ENCODE peak calls at places on chromosome 20, in six cellular contexts. One of them, this sample, is unnamed.

GRCh38 chr20:53660078-53660909 is 66.7 kb upstream of the ZNF217 start:
- DNase-seq in stomach: no peak
- DNase-seq in adrenal gland: no peak
- DNase-seq in tibial nerve: no peak
- DNase-seq in heart left ventricle: peak; percentile 30
- DNase-seq in suprapubic skin: no peak
- DNase-seq in this sample: peak; percentile 72

GRCh38 chr20:23773579-23773978 is 22.8 kb upstream of the CST1 start:
- DNase-seq in tibial nerve: no peak
- DNase-seq in stomach: no peak
- DNase-seq in adrenal gland: no peak
- DNase-seq in suprapubic skin: no peak
- DNase-seq in heart left ventricle: no peak
- DNase-seq in this sample: no peak

GRCh38 chr20:41299899-41300298 is 17.6 kb downstream of the ZHX3 start:
- DNase-seq in heart left ventricle: no peak
- DNase-seq in stomach: no peak
- DNase-seq in adrenal gland: no peak
- DNase-seq in suprapubic skin: no peak
- DNase-seq in tibial nerve: no peak
- DNase-seq in this sample: no peak

GRCh38 chr20:18615020-18615652 is 27.3 kb downstream of the DTD1 start:
- DNase-seq in heart left ventricle: no peak
- DNase-seq in suprapubic skin: no peak
- DNase-seq in stomach: no peak
- DNase-seq in tibial nerve: no peak
- DNase-seq in adrenal gland: no peak
- DNase-seq in this sample: peak; percentile 41

GRCh38 chr20:19265646-19266374 is 53.4 kb downstream of the SLC24A3 start:
- DNase-seq in suprapubic skin: no peak
- DNase-seq in heart left ventricle: no peak
- DNase-seq in tibial nerve: no peak
- DNase-seq in adrenal gland: no peak
- DNase-seq in stomach: no peak
- DNase-seq in this sample: no peak

GRCh38 chr20:44603327-44603726 is 20.9 kb downstream of the PKIG start:
- DNase-seq in heart left ventricle: no peak
- DNase-seq in tibial nerve: no peak
- DNase-seq in stomach: no peak
- DNase-seq in suprapubic skin: no peak
- DNase-seq in adrenal gland: no peak
- DNase-seq in this sample: no peak

GRCh38 chr20:37535443-37536132 is 7.9 kb upstream of the BLCAP start:
- DNase-seq in tibial nerve: no peak
- DNase-seq in stomach: no peak
- DNase-seq in suprapubic skin: no peak
- DNase-seq in heart left ventricle: peak; percentile 10
- DNase-seq in adrenal gland: peak; percentile 46
- DNase-seq in this sample: no peak

GRCh38 chr20:18506744-18507143 is 996 bp upstream of the SEC23B start:
- DNase-seq in adrenal gland: no peak
- DNase-seq in stomach: no peak
- DNase-seq in heart left ventricle: no peak
- DNase-seq in tibial nerve: no peak
- DNase-seq in suprapubic skin: no peak
- DNase-seq in this sample: peak; percentile 24

GRCh38 chr20:32920530-32921298 is 62.0 kb downstream of the EFCAB8 start:
- DNase-seq in tibial nerve: no peak
- DNase-seq in heart left ventricle: no peak
- DNase-seq in adrenal gland: no peak
- DNase-seq in stomach: peak; percentile 8
- DNase-seq in suprapubic skin: no peak
- DNase-seq in this sample: no peak

GRCh38 chr20:6685181-6685582 is 82.3 kb upstream of the BMP2 start:
- DNase-seq in adrenal gland: no peak
- DNase-seq in stomach: no peak
- DNase-seq in tibial nerve: no peak
- DNase-seq in suprapubic skin: no peak
- DNase-seq in heart left ventricle: no peak
- DNase-seq in this sample: no peak

GRCh38 chr20:50335105-50335504 is 144.5 kb downstream of the CEBPB start:
- DNase-seq in suprapubic skin: no peak
- DNase-seq in tibial nerve: no peak
- DNase-seq in stomach: no peak
- DNase-seq in heart left ventricle: no peak
- DNase-seq in adrenal gland: no peak
- DNase-seq in this sample: no peak

GRCh38 chr20:44137210-44137781 is 49.7 kb downstream of the JPH2 start:
- DNase-seq in adrenal gland: no peak
- DNase-seq in tibial nerve: no peak
- DNase-seq in suprapubic skin: peak; percentile 59
- DNase-seq in heart left ventricle: peak; percentile 79
- DNase-seq in stomach: no peak
- DNase-seq in this sample: peak; percentile 29

GRCh38 chr20:33848391-33848790 is 37.2 kb downstream of the CHMP4B start:
- DNase-seq in suprapubic skin: no peak
- DNase-seq in adrenal gland: no peak
- DNase-seq in heart left ventricle: no peak
- DNase-seq in stomach: no peak
- DNase-seq in tibial nerve: no peak
- DNase-seq in this sample: no peak

GRCh38 chr20:33900515-33901131 is 89.5 kb downstream of the CHMP4B start:
- DNase-seq in heart left ventricle: no peak
- DNase-seq in stomach: no peak
- DNase-seq in adrenal gland: no peak
- DNase-seq in tibial nerve: no peak
- DNase-seq in suprapubic skin: no peak
- DNase-seq in this sample: no peak

GRCh38 chr20:2796011-2796660 is 4.3 kb downstream of the CPXM1 start:
- DNase-seq in adrenal gland: no peak
- DNase-seq in suprapubic skin: no peak
- DNase-seq in stomach: no peak
- DNase-seq in heart left ventricle: no peak
- DNase-seq in tibial nerve: no peak
- DNase-seq in this sample: no peak

GRCh38 chr20:59771506-59772372 is 161.7 kb downstream of the SYCP2 start:
- DNase-seq in suprapubic skin: no peak
- DNase-seq in stomach: no peak
- DNase-seq in heart left ventricle: no peak
- DNase-seq in adrenal gland: no peak
- DNase-seq in tibial nerve: no peak
- DNase-seq in this sample: no peak

GRCh38 chr20:18727032-18727508 is 86.5 kb upstream of the SCP2D1 start:
- DNase-seq in adrenal gland: no peak
- DNase-seq in suprapubic skin: no peak
- DNase-seq in stomach: no peak
- DNase-seq in tibial nerve: no peak
- DNase-seq in heart left ventricle: no peak
- DNase-seq in this sample: no peak

GRCh38 chr20:4519530-4519929 is 202.2 kb upstream of the PRND start:
- DNase-seq in tibial nerve: no peak
- DNase-seq in suprapubic skin: no peak
- DNase-seq in heart left ventricle: no peak
- DNase-seq in adrenal gland: no peak
- DNase-seq in stomach: no peak
- DNase-seq in this sample: no peak

GRCh38 chr20:50163570-50164317 is 10.2 kb upstream of the PEDS1 start:
- DNase-seq in stomach: no peak
- DNase-seq in suprapubic skin: peak; percentile 86
- DNase-seq in adrenal gland: no peak
- DNase-seq in tibial nerve: peak; percentile 54
- DNase-seq in heart left ventricle: no peak
- DNase-seq in this sample: no peak

GRCh38 chr20:53692465-53693067 is 98.9 kb upstream of the ZNF217 start:
- DNase-seq in suprapubic skin: no peak
- DNase-seq in stomach: no peak
- DNase-seq in tibial nerve: no peak
- DNase-seq in heart left ventricle: no peak
- DNase-seq in adrenal gland: no peak
- DNase-seq in this sample: no peak

GRCh38 chr20:13649548-13649947 is 10.8 kb upstream of the TASP1 start:
- DNase-seq in suprapubic skin: peak; percentile 64
- DNase-seq in stomach: no peak
- DNase-seq in tibial nerve: peak; percentile 25
- DNase-seq in heart left ventricle: peak; percentile 62
- DNase-seq in adrenal gland: peak; percentile 56
- DNase-seq in this sample: peak; percentile 64

GRCh38 chr20:6104493-6105188 is 18.2 kb downstream of the FERMT1 start:
- DNase-seq in stomach: no peak
- DNase-seq in suprapubic skin: no peak
- DNase-seq in adrenal gland: peak; percentile 90
- DNase-seq in heart left ventricle: no peak
- DNase-seq in tibial nerve: no peak
- DNase-seq in this sample: peak; percentile 14

GRCh38 chr20:397432-398237 is 10.5 kb upstream of the RBCK1 start:
- DNase-seq in tibial nerve: no peak
- DNase-seq in suprapubic skin: no peak
- DNase-seq in heart left ventricle: no peak
- DNase-seq in adrenal gland: no peak
- DNase-seq in stomach: no peak
- DNase-seq in this sample: no peak
- TF ChIP-seq POLR2A in tibial nerve: no peak
- TF ChIP-seq POLR2A in suprapubic skin: no peak
- TF ChIP-seq POLR2A in heart left ventricle: no peak
- TF ChIP-seq POLR2A in adrenal gland: no peak
- TF ChIP-seq POLR2A in stomach: no peak
- TF ChIP-seq POLR2A in this sample: no peak

DNA sequence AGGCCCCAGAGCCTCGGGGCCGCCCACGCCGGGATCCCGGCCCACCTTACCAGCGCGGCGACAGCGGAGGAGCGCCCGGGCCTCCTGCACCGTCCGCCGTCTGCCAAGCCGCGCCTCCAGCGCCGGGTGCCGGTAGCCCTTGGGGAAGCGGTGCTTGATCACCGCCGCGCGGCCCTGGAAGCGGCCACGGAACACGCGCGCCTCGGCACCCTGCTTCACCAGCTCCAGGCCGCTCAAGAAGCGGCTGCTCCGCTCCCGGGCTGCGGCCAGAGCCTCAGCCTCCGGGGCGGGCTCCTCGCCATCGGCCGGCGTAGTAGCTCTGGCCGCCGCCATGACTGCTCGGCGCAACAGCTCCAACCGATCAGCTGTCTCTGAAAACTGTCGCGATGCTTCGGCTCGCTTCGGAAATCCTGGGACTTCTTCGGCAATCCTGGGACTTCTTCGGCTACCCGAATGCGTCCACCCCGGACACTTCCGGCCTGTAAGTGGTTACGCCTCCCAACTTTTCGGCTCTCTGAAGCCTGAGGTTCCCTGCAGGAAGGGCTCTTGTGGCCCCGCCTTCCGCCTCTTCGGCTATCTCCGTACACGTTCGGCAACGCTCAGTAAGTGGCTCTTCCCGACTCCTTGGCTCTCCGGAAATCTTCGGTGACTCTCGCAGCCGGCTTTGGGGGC is at the start of gene TP53RK:
- DNase-seq in adrenal gland: peak; percentile 99
- DNase-seq in tibial nerve: peak; percentile 97
- DNase-seq in heart left ventricle: peak; percentile 99
- DNase-seq in stomach: peak; percentile 99
- DNase-seq in suprapubic skin: peak; percentile 99
- DNase-seq in this sample: peak; percentile 99
- TF ChIP-seq CTCF in adrenal gland: no peak
- TF ChIP-seq CTCF in tibial nerve: peak; percentile 29
- TF ChIP-seq CTCF in heart left ventricle: peak; percentile 49
- TF ChIP-seq CTCF in stomach: peak; percentile 32
- TF ChIP-seq CTCF in suprapubic skin: peak; percentile 58
- TF ChIP-seq CTCF in this sample: peak; percentile 64

DNA sequence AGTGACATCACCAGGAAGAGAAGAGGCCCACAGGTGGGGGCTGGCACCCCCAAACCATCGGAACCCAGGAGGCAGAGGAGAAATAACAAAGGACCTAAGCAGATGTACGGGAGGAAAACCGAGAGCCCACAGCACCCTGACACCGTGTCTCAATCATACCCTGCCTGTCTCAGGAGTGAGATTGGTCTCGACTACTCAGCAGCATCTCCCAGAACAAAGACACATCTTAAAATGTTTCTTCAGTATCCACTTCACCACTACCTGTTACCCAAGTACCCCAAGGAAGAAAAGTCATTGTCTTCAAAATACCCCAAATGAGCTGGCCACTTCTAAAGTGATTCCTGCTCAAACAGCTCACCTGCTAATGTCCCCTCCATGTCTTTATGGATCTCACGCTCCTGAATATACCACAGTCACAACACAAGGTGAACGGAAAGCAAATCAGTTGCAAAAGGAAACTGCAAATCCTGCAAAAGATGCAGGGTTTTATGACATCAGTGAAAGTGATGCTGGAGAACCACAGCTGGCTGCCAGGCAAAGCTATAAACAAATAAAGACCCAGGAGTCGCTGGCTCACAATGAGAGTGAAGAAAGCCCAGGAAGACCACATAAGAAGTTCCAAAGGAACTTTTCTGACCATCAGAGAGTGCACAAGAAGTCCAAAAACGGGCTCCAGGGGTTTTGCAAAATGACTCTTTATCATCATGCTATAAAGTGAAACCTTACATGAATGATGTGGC is 44.1 kb downstream of the PREX1 start:
- DNase-seq in stomach: no peak
- DNase-seq in adrenal gland: no peak
- DNase-seq in suprapubic skin: no peak
- DNase-seq in heart left ventricle: no peak
- DNase-seq in tibial nerve: no peak
- DNase-seq in this sample: no peak
- H3K4me1 ChIP-seq in stomach: peaks cover 7% of the 10 kb centered on the region
- H3K4me1 ChIP-seq in adrenal gland: peaks cover 19% of the 10 kb centered on the region
- H3K4me1 ChIP-seq in suprapubic skin: peaks cover 20% of the 10 kb centered on the region
- H3K4me1 ChIP-seq in heart left ventricle: no peaks in the 10 kb centered on the region
- H3K4me1 ChIP-seq in tibial nerve: peaks cover 33% of the 10 kb centered on the region
- H3K4me1 ChIP-seq in this sample: no peaks in the 10 kb centered on the region

GRCh38 chr20:63011798-63012197 is 5.0 kb upstream of the BHLHE23 start:
- DNase-seq in adrenal gland: no peak
- DNase-seq in stomach: no peak
- DNase-seq in tibial nerve: no peak
- DNase-seq in suprapubic skin: no peak
- DNase-seq in heart left ventricle: no peak
- DNase-seq in this sample: no peak

GRCh38 chr20:63014287-63014686 is 7.5 kb upstream of the BHLHE23 start:
- DNase-seq in stomach: no peak
- DNase-seq in suprapubic skin: no peak
- DNase-seq in adrenal gland: no peak
- DNase-seq in tibial nerve: no peak
- DNase-seq in heart left ventricle: no peak
- DNase-seq in this sample: no peak

GRCh38 chr20:63015147-63015664 is 8.4 kb upstream of the BHLHE23 start:
- DNase-seq in adrenal gland: no peak
- DNase-seq in stomach: no peak
- DNase-seq in suprapubic skin: no peak
- DNase-seq in heart left ventricle: no peak
- DNase-seq in tibial nerve: no peak
- DNase-seq in this sample: no peak

GRCh38 chr20:63014710-63015109 is 7.9 kb upstream of the BHLHE23 start:
- DNase-seq in adrenal gland: no peak
- DNase-seq in heart left ventricle: no peak
- DNase-seq in tibial nerve: no peak
- DNase-seq in suprapubic skin: no peak
- DNase-seq in stomach: no peak
- DNase-seq in this sample: no peak

DNA sequence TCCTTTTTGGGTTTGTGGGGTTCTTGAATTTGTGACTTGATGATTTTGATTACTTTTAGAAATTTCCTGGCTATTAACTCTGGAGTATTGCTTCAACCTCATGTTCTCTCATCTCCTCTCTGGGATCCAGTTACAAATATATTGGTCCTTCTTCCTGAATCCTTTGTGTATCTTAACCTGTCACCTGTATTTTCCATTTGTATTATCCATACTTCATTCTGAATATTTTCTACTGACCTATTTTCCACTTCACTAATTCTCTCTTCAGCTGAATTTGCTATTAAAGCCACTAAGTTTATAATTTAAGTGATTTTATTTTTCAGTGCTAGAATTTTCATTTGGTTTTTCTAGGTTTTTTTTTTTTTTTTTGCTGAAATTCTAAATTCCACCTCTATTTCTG is 6.4 kb upstream of the BHLHE23 start:
- DNase-seq in adrenal gland: no peak
- DNase-seq in suprapubic skin: no peak
- DNase-seq in tibial nerve: no peak
- DNase-seq in heart left ventricle: no peak
- DNase-seq in stomach: no peak
- DNase-seq in this sample: no peak
- TF ChIP-seq POLR2A in adrenal gland: no peak
- TF ChIP-seq POLR2A in suprapubic skin: no peak
- TF ChIP-seq POLR2A in tibial nerve: no peak
- TF ChIP-seq POLR2A in heart left ventricle: no peak
- TF ChIP-seq POLR2A in stomach: no peak
- TF ChIP-seq POLR2A in this sample: no peak

This sample was measured in ovary.